ENCODE peak calls at places on chromosomes 6 and 20, in four cellular contexts. One of them, this sample, is unnamed.

GRCh38 chr6:122610690-122611455 is 668 bp downstream of the PKIB start:
- DNase-seq in GM06990: peak
- DNase-seq in HL-60: no peak
- DNase-seq in ACHN: peak
- DNase-seq in this sample: peak

GRCh38 chr20:23019403-23019802 is 15.7 kb upstream of the SSTR4 start:
- DNase-seq in GM06990: no peak
- DNase-seq in HL-60: no peak
- DNase-seq in ACHN: no peak
- DNase-seq in this sample: no peak

GRCh38 chr6:93820465-93821082 is 401.2 kb upstream of the EPHA7 start:
- DNase-seq in GM06990: no peak
- DNase-seq in HL-60: no peak
- DNase-seq in ACHN: no peak
- DNase-seq in this sample: no peak

GRCh38 chr6:147001621-147002020 is 202.6 kb upstream of the STXBP5 start:
- DNase-seq in GM06990: no peak
- DNase-seq in HL-60: no peak
- DNase-seq in ACHN: no peak
- DNase-seq in this sample: no peak

GRCh38 chr20:9389321-9389720 is 125.1 kb upstream of the LAMP5 start:
- DNase-seq in GM06990: no peak
- DNase-seq in HL-60: no peak
- DNase-seq in ACHN: no peak
- DNase-seq in this sample: no peak

GRCh38 chr20:433300-433975 is 25.3 kb downstream of the RBCK1 start:
- DNase-seq in GM06990: peak
- DNase-seq in HL-60: no peak
- DNase-seq in ACHN: peak
- DNase-seq in this sample: peak

GRCh38 chr6:93416575-93417420 is 2.6 kb downstream of the EPHA7 start:
- DNase-seq in GM06990: no peak
- DNase-seq in HL-60: no peak
- DNase-seq in ACHN: peak
- DNase-seq in this sample: peak

GRCh38 chr6:17907467-17908229 is 79.8 kb downstream of the KIF13A start:
- DNase-seq in GM06990: peak
- DNase-seq in HL-60: peak
- DNase-seq in ACHN: peak
- DNase-seq in this sample: no peak

GRCh38 chr20:34074101-34074760 is 37.8 kb downstream of the EIF2S2 start:
- DNase-seq in GM06990: no peak
- DNase-seq in HL-60: no peak
- DNase-seq in ACHN: no peak
- DNase-seq in this sample: no peak

GRCh38 chr6:136067731-136068341 is 182.3 kb downstream of the MTFR2 start:
- DNase-seq in GM06990: no peak
- DNase-seq in HL-60: no peak
- DNase-seq in ACHN: peak
- DNase-seq in this sample: no peak

GRCh38 chr6:118356054-118356453 is 192.0 kb upstream of the PLN start:
- DNase-seq in GM06990: no peak
- DNase-seq in HL-60: no peak
- DNase-seq in ACHN: no peak
- DNase-seq in this sample: no peak

GRCh38 chr6:82957171-82957894 is 108.3 kb downstream of the UBE3D start:
- DNase-seq in GM06990: no peak
- DNase-seq in HL-60: no peak
- DNase-seq in ACHN: no peak
- DNase-seq in this sample: no peak

GRCh38 chr6:52503853-52504777 is 72.7 kb downstream of the TRAM2 start:
- DNase-seq in GM06990: no peak
- DNase-seq in HL-60: no peak
- DNase-seq in ACHN: peak
- DNase-seq in this sample: no peak

GRCh38 chr20:43893930-43894329 is 20.7 kb upstream of the TOX2 start:
- DNase-seq in GM06990: no peak
- DNase-seq in HL-60: no peak
- DNase-seq in ACHN: no peak
- DNase-seq in this sample: no peak

GRCh38 chr6:89547286-89547685 is 91.3 kb downstream of the LYRM2 start:
- DNase-seq in GM06990: no peak
- DNase-seq in HL-60: no peak
- DNase-seq in ACHN: no peak
- DNase-seq in this sample: no peak